ENCODE peak calls at places on chromosomes 1 and 21, in ten cellular contexts. Q is AG08396; A is neuronal stem cell; Z is activated CD4-positive, alpha-beta T cell treated with anti-CD3 and anti-CD28 coated beads, Interleukin-2, amount 50 U/mL, for 1 hour; M is amygdala; Y is naive thymus-derived CD8-positive, alpha-beta T cell; F is RWPE1; J is progenitor cell of endocrine pancreas; C is stimulated activated CD4-positive, alpha-beta T cell treated with anti-CD3 and anti-CD28 coated beads, Interleukin-15, amount 100 ng/mL, for 1 hour; L is effector memory CD4-positive, alpha-beta T cell. E is an unnamed sample.

GRCh38 chr1:163528710-163529348 is 207.1 kb downstream of the NUF2 start:
- DNase-seq in Q (peak), A (no peak), Z (no peak), M (no peak), Y (no peak), F (no peak), J (no peak), C (no peak), L (no peak), E (no peak)

GRCh38 chr1:185480545-185480944 is 163.5 kb upstream of the IVNS1ABP start:
- DNase-seq in Q (no peak), A (no peak), Z (no peak), M (no peak), Y (no peak), F (no peak), J (no peak), C (no peak), L (no peak), E (no peak)

GRCh38 chr1:168636642-168637111 is 60.3 kb downstream of the XCL1 start:
- DNase-seq in Q (peak), A (no peak), Z (no peak), M (no peak), Y (no peak), F (peak), J (no peak), C (no peak), L (no peak), E (no peak)

GRCh38 chr21:17711896-17712295 is 99.2 kb upstream of the BTG3 start:
- DNase-seq in Q (no peak), A (no peak), Z (no peak), M (no peak), Y (no peak), F (no peak), J (no peak), C (no peak), L (no peak), E (no peak)

GRCh38 chr1:209657140-209657879 is 5.1 kb upstream of the LAMB3 start:
- DNase-seq in Q (no peak), A (no peak), Z (no peak), M (no peak), Y (no peak), F (peak), J (no peak), C (no peak), L (no peak), E (no peak)

GRCh38 chr1:232968965-232969364 is 18.6 kb downstream of the NTPCR start:
- DNase-seq in Q (no peak), A (no peak), Z (no peak), M (peak), Y (no peak), F (no peak), J (no peak), C (no peak), L (no peak), E (no peak)

GRCh38 chr1:83641206-83641658 is 357.7 kb downstream of the TTLL7 start:
- DNase-seq in Q (peak), A (no peak), Z (no peak), M (no peak), Y (no peak), F (no peak), J (no peak), C (no peak), L (no peak), E (no peak)

GRCh38 chr1:30779294-30780071 is 21.9 kb upstream of the LAPTM5 start:
- DNase-seq in Q (peak), A (peak), Z (peak), M (peak), Y (peak), F (peak), J (peak), C (peak), L (peak), E (peak)

GRCh38 chr21:46092026-46092764 is 5.7 kb upstream of the COL6A2 start:
- DNase-seq in Q (peak), A (no peak), Z (no peak), M (no peak), Y (no peak), F (no peak), J (no peak), C (no peak), L (no peak), E (no peak)

GRCh38 chr1:212699104-212699838 is 369 bp downstream of the BATF3 start:
- DNase-seq in Q (peak), A (no peak), Z (peak), M (no peak), Y (peak), F (peak), J (peak), C (peak), L (peak), E (peak)

GRCh38 chr1:109933856-109934711 is 23.4 kb downstream of the CSF1 start:
- DNase-seq in Q (peak), A (no peak), Z (no peak), M (no peak), Y (no peak), F (no peak), J (no peak), C (no peak), L (no peak), E (no peak)

GRCh38 chr1:101697057-101697456 is 299.7 kb downstream of the OLFM3 start:
- DNase-seq in Q (no peak), A (no peak), Z (no peak), M (no peak), Y (no peak), F (no peak), J (no peak), C (no peak), L (no peak), E (no peak)

GRCh38 chr1:43590389-43590788 is 59.6 kb upstream of the KDM4A start:
- DNase-seq in Q (no peak), A (no peak), Z (no peak), M (no peak), Y (no peak), F (no peak), J (no peak), C (no peak), L (no peak), E (no peak)

GRCh38 chr1:11692899-11693590 is 1.5 kb downstream of the DRAXIN start:
- DNase-seq in Q (peak), A (no peak), Z (no peak), M (no peak), Y (peak), F (peak), J (no peak), C (no peak), L (peak), E (peak)

GRCh38 chr1:86277909-86278308 is 118.2 kb downstream of the ODF2L start:
- DNase-seq in Q (no peak), A (no peak), Z (no peak), M (no peak), Y (no peak), F (no peak), J (no peak), C (no peak), L (no peak), E (no peak)

GRCh38 chr1:217369271-217369981 is 261.5 kb downstream of the GPATCH2 start:
- DNase-seq in Q (no peak), A (no peak), Z (no peak), M (no peak), Y (no peak), F (no peak), J (no peak), C (no peak), L (no peak), E (no peak)

GRCh38 chr1:5386371-5386770 is 605.9 kb downstream of the NPHP4 start:
- DNase-seq in Q (no peak), A (no peak), Z (no peak), M (no peak), Y (no peak), F (no peak), J (no peak), C (no peak), L (no peak), E (no peak)

GRCh38 chr1:83552820-83553219 is 446.1 kb downstream of the TTLL7 start:
- DNase-seq in Q (no peak), A (no peak), Z (no peak), M (no peak), Y (no peak), F (no peak), J (no peak), C (no peak), L (no peak), E (no peak)

GRCh38 chr1:1600861-1601563 is 1.1 kb upstream of the FNDC10 start:
- DNase-seq in Q (no peak), A (no peak), Z (no peak), M (no peak), Y (no peak), F (no peak), J (no peak), C (no peak), L (no peak), E (no peak)

GRCh38 chr1:58649555-58649954 is 50.3 kb downstream of the MYSM1 start:
- DNase-seq in Q (no peak), A (no peak), Z (peak), M (no peak), Y (peak), F (no peak), J (no peak), C (no peak), L (no peak), E (no peak)

GRCh38 chr1:68375919-68376318 is 73.8 kb downstream of the RPE65 start:
- DNase-seq in Q (peak), A (no peak), Z (no peak), M (no peak), Y (no peak), F (no peak), J (no peak), C (no peak), L (no peak), E (no peak)

GRCh38 chr1:229027622-229028182 is 243.2 kb upstream of the RAB4A start:
- DNase-seq in Q (no peak), A (peak), Z (no peak), M (no peak), Y (no peak), F (peak), J (no peak), C (peak), L (no peak), E (no peak)

GRCh38 chr1:181390350-181391080 is 92.8 kb upstream of the CACNA1E start:
- DNase-seq in Q (no peak), A (no peak), Z (no peak), M (no peak), Y (no peak), F (no peak), J (no peak), C (no peak), L (no peak), E (no peak)

GRCh38 chr21:41427556-41427955 is 1.5 kb downstream of the MX1 start:
- DNase-seq in Q (no peak), A (no peak), Z (no peak), M (no peak), Y (no peak), F (no peak), J (no peak), C (no peak), L (no peak), E (no peak)

GRCh38 chr1:27084107-27084506 is 70.8 kb downstream of the SLC9A1 start:
- DNase-seq in Q (no peak), A (no peak), Z (no peak), M (no peak), Y (no peak), F (no peak), J (no peak), C (no peak), L (no peak), E (no peak)

GRCh38 chr1:162389021-162389818 is 7.7 kb downstream of the C1orf226 start:
- DNase-seq in Q (no peak), A (no peak), Z (no peak), M (no peak), Y (no peak), F (peak), J (no peak), C (no peak), L (no peak), E (no peak)

GRCh38 chr1:3917761-3918160 is 17.7 kb upstream of the C1orf174 start:
- DNase-seq in Q (no peak), A (no peak), Z (no peak), M (no peak), Y (no peak), F (no peak), J (no peak), C (no peak), L (no peak), E (no peak)

GRCh38 chr1:29709711-29710169 is 473.4 kb downstream of the PTPRU start:
- DNase-seq in Q (peak), A (no peak), Z (no peak), M (no peak), Y (no peak), F (peak), J (no peak), C (no peak), L (no peak), E (no peak)

GRCh38 chr1:85952460-85952859 is 204.1 kb downstream of the COL24A1 start:
- DNase-seq in Q (no peak), A (no peak), Z (no peak), M (no peak), Y (no peak), F (no peak), J (no peak), C (no peak), L (no peak), E (no peak)

GRCh38 chr1:23273450-23274133 is 56.3 kb upstream of the HTR1D start:
- DNase-seq in Q (peak), A (no peak), Z (no peak), M (no peak), Y (no peak), F (peak), J (no peak), C (no peak), L (no peak), E (no peak)

GRCh38 chr21:45151484-45152115 is 77.2 kb downstream of the ADARB1 start:
- DNase-seq in Q (no peak), A (no peak), Z (no peak), M (no peak), Y (no peak), F (no peak), J (no peak), C (no peak), L (no peak), E (no peak)

GRCh38 chr1:51906306-51907078 is 28.0 kb upstream of the NRDC start:
- DNase-seq in Q (peak), A (no peak), Z (no peak), M (no peak), Y (no peak), F (no peak), J (no peak), C (no peak), L (no peak), E (no peak)